ENCODE peak calls at places on chromosomes 3 and 15, in seven cellular contexts. E, R, X, W, A, Y and L are unnamed samples. For H3K36me3, the result is how much of the 10 kb centered on the place peaks cover.

GRCh38 chr3:141336672-141337522 is 31.4 kb upstream of the ZBTB38 start:
- DNase-seq in E (no peak), R (peak), X (no peak), W (no peak), A (no peak), Y (no peak), L (peak)

GRCh38 chr3:9916346-9916733 is 558 bp upstream of the IL17RC start:
- DNase-seq in E (no peak), R (no peak), X (no peak), W (no peak), A (no peak), Y (no peak), L (no peak)

GRCh38 chr3:37183976-37184375 is 9.6 kb upstream of the LRRFIP2 start:
- DNase-seq in E (no peak), R (no peak), X (no peak), W (no peak), A (no peak), Y (no peak), L (no peak)

GRCh38 chr3:52490938-52491526 is 4.1 kb upstream of the STAB1 start:
- DNase-seq in E (no peak), R (no peak), X (no peak), W (no peak), A (no peak), Y (peak), L (no peak)

GRCh38 chr15:69992326-69992725 is 105.4 kb downstream of the TLE3 start:
- DNase-seq in E (no peak), R (no peak), X (no peak), W (no peak), A (no peak), Y (no peak), L (no peak)

GRCh38 chr3:127052121-127052561 is 69.2 kb downstream of the PLXNA1 start:
- DNase-seq in E (no peak), R (no peak), X (no peak), W (no peak), A (no peak), Y (peak), L (no peak)

GRCh38 chr3:12218161-12218560 is 59.4 kb upstream of the TIMP4 start:
- DNase-seq in E (no peak), R (no peak), X (no peak), W (no peak), A (no peak), Y (no peak), L (no peak)

GRCh38 chr3:175057406-175057805 is 198.3 kb downstream of the NAALADL2 start:
- DNase-seq in E (no peak), R (no peak), X (no peak), W (no peak), A (no peak), Y (no peak), L (no peak)

GRCh38 chr3:150248116-150248864 is 159.8 kb upstream of the TSC22D2 start:
- DNase-seq in E (no peak), R (no peak), X (no peak), W (no peak), A (no peak), Y (no peak), L (no peak)

GRCh38 chr15:66746231-66746605 is 44.2 kb downstream of the SMAD6 start:
- DNase-seq in E (no peak), R (no peak), X (no peak), W (no peak), A (no peak), Y (no peak), L (no peak)

GRCh38 chr3:63278171-63278999 is at the start of gene SYNPR:
- DNase-seq in E (no peak), R (peak), X (peak), W (no peak), A (no peak), Y (no peak), L (no peak)

GRCh38 chr3:10223676-10224639 is 24.3 kb upstream of the TATDN2 start:
- DNase-seq in E (peak), R (no peak), X (no peak), W (no peak), A (peak), Y (no peak), L (no peak)

GRCh38 chr15:68042156-68042854 is 11.8 kb upstream of the PIAS1 start:
- DNase-seq in E (no peak), R (no peak), X (no peak), W (no peak), A (no peak), Y (no peak), L (no peak)

GRCh38 chr15:69628256-69629093 is 175.9 kb downstream of the RPLP1 start:
- DNase-seq in E (no peak), R (no peak), X (no peak), W (no peak), A (no peak), Y (no peak), L (no peak)

GRCh38 chr15:87713405-87713995 is 543.0 kb downstream of the NTRK3 start:
- DNase-seq in E (no peak), R (no peak), X (no peak), W (no peak), A (no peak), Y (no peak), L (no peak)

DNA sequence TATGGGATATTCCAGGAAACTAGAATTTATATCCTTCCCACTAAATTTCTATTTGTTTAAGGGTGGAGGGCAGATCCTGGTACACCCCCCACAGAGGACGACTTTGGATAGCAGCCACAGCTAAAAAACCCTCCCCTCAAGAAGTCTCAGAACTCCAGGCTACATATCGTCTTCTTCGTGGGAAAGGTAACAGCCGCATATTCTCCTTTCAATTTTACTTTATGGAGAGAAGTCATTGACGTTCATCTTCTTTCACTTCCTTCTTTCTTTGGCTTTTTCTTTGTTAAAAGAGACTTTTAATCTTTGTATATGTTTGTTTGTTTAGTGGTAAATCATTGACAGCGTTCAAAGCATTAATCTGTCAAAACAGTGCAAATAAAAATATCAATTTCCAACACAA is 36.3 kb downstream of the TRIP4 start:
- DNase-seq in E (no peak), R (no peak), X (no peak), W (no peak), A (no peak), Y (no peak), L (no peak)
- H3K36me3 ChIP-seq in E (under half), R (under half), X (under half), W (under half), A (under half), Y (under half), L (under half)

GRCh38 chr3:35664460-35664919 is 25.2 kb downstream of the ARPP21 start:
- DNase-seq in E (no peak), R (peak), X (peak), W (no peak), A (no peak), Y (peak), L (no peak)
- H3K36me3 ChIP-seq in E (under half), R (under half), X (under half), W (under half), A (under half), Y (under half), L (under half)

GRCh38 chr15:59200560-59200959 is 6.1 kb upstream of the LDHAL6B start:
- DNase-seq in E (no peak), R (no peak), X (no peak), W (no peak), A (no peak), Y (no peak), L (no peak)

GRCh38 chr15:59194639-59195325 is 11.9 kb upstream of the LDHAL6B start:
- DNase-seq in E (no peak), R (no peak), X (no peak), W (no peak), A (no peak), Y (no peak), L (no peak)

GRCh38 chr15:59203026-59203425 is 3.6 kb upstream of the LDHAL6B start:
- DNase-seq in E (no peak), R (no peak), X (no peak), W (no peak), A (no peak), Y (no peak), L (no peak)

GRCh38 chr15:59199775-59200465 is 6.7 kb upstream of the LDHAL6B start:
- DNase-seq in E (no peak), R (peak), X (no peak), W (no peak), A (no peak), Y (no peak), L (peak)

GRCh38 chr15:59197459-59197858 is 9.2 kb upstream of the LDHAL6B start:
- DNase-seq in E (no peak), R (no peak), X (no peak), W (no peak), A (no peak), Y (no peak), L (no peak)
- H3K36me3 ChIP-seq in E (under half), R (under half), X (under half), W (under half), A (under half), Y (under half), L (under half)

DNA sequence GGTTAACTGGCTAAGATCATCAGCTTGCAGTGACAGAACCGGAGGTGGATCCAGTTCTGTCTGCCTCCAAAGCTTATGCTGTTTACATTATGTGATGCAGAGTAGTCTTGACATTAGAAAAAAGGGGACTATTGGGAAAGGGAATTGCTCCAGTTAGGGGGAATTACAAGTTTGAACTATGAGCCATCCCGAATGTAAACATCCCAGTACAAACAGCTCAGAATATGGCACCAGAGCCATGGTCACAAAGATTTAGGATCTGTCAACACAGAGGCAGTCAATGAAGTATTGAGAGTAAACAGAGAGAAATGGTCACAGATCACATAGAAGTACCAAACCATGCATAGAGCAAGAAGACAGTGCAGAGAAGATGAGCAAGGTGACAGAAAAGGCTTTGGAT is 39.8 kb upstream of the CRTC3 start:
- DNase-seq in E (no peak), R (no peak), X (no peak), W (no peak), A (no peak), Y (no peak), L (no peak)
- H3K36me3 ChIP-seq in E (under half), R (under half), X (under half), W (under half), A (half or more), Y (half or more), L (half or more)

GRCh38 chr3:196789773-196790419 is 50.2 kb downstream of the PAK2 start:
- DNase-seq in E (no peak), R (no peak), X (no peak), W (no peak), A (no peak), Y (no peak), L (no peak)
- H3K36me3 ChIP-seq in E (under half), R (under half), X (under half), W (under half), A (under half), Y (under half), L (under half)

DNA sequence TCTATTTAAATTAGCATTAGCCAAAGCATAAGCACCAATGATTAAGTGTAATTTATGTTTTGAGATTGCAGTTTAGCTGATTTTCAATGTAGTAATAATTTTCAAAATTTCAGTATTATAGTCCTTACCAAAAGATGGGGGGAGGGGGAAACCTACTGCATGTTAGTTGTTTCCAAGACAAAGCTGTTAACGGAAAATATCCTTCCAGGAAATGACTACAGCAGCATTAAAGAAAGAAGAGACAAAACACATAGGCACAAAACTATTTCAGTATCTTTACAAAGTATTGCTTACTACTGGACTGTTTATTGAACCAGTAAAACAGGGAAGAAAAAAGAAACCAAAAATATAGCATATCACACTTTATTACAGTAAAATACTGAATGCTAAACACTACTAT is 10.5 kb downstream of the BNIP2 start:
- DNase-seq in E (no peak), R (no peak), X (no peak), W (no peak), A (no peak), Y (no peak), L (no peak)
- H3K36me3 ChIP-seq in E (half or more), R (under half), X (half or more), W (under half), A (half or more), Y (half or more), L (under half)

DNA sequence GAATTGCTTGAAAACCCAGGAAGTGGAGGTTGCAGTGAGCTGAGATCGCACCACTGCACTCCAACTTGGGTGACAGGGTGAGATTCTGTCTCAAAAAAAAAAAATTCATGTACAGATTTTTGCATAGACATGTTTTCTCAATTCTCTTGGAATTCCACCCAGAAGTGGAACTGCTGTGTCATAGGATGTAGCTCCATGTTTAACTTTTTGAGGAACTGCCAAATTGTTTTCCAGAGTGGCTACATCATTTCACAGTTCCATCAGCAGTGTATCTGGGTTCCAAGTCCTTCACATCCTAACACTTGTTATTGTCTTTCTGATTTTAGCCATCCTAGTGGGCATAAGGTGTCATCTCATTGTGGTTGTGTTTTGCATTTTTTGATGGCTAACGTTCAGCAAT is 9.9 kb downstream of the CAPN7 start:
- DNase-seq in E (no peak), R (no peak), X (no peak), W (no peak), A (no peak), Y (no peak), L (no peak)
- H3K36me3 ChIP-seq in E (under half), R (under half), X (under half), W (under half), A (under half), Y (under half), L (under half)

DNA sequence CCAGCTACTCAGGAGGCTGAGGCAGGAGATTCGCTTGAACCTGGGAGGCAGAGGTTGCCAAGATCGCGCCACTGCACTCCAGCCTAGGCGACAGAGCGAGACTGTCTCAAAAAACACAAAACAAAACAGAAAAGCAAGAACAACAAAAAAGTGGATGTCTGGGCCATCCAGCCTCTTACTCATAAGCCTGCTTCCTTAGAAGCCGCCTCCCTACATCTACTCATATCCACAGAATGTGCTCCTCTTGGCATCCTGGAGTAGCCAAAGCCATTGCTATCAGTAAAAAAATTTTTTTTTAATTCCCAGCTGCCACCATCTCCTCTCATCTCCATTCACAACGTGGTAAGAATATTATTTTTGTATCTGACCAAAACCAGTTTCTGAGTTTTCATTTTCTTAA is 10.8 kb downstream of the ZSCAN2 start:
- DNase-seq in E (no peak), R (no peak), X (no peak), W (no peak), A (no peak), Y (no peak), L (no peak)
- H3K36me3 ChIP-seq in E (under half), R (under half), X (under half), W (under half), A (under half), Y (under half), L (under half)

GRCh38 chr3:122410111-122410510 is 5.8 kb downstream of the WDR5B start:
- DNase-seq in E (no peak), R (no peak), X (no peak), W (no peak), A (no peak), Y (no peak), L (no peak)
- H3K36me3 ChIP-seq in E (under half), R (under half), X (half or more), W (under half), A (under half), Y (under half), L (under half)

GRCh38 chr3:66394261-66395249 is 106.3 kb downstream of the LRIG1 start:
- DNase-seq in E (no peak), R (no peak), X (no peak), W (no peak), A (no peak), Y (no peak), L (no peak)

GRCh38 chr3:66395635-66396034 is 105.2 kb downstream of the LRIG1 start:
- DNase-seq in E (no peak), R (no peak), X (no peak), W (no peak), A (no peak), Y (no peak), L (no peak)

GRCh38 chr3:66396888-66397287 is 103.9 kb downstream of the LRIG1 start:
- DNase-seq in E (no peak), R (no peak), X (no peak), W (no peak), A (no peak), Y (no peak), L (no peak)

GRCh38 chr3:66397745-66398144 is 103.1 kb downstream of the LRIG1 start:
- DNase-seq in E (no peak), R (peak), X (no peak), W (no peak), A (no peak), Y (no peak), L (no peak)

DNA sequence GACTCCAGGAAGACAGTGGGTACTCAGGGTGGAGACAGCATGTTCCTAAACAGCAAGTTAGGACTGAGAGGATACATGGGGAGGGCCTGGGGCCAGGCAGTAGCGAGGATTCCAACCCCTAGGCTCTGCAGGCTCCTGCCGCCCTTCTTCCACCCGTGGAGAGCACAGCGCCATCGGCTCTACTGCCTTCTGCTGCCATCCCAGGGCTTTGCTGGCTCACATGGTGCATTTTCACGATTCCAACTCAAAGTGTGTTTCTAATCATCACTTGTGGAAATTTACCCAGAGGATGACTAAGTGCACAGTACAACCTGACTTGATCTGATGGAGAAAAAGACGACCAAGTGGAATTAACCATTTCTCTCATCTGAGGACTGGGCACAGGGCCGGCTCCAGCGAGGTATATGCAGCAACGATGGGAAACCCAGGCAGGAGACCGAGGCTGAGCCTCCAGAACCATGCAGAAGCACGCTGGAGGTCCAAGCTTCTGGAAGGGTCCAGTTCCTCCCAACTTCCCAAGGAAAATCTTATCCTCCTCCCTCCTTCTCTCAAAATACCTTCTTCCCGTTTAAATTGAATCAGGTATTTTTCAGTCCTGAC is 104.6 kb downstream of the LRIG1 start:
- DNase-seq in E (no peak), R (no peak), X (no peak), W (no peak), A (no peak), Y (no peak), L (no peak)
- H3K36me3 ChIP-seq in E (under half), R (under half), X (under half), W (under half), A (under half), Y (under half), L (under half)